ENCODE peak calls at places on chromosomes 13 and 19, in four cellular contexts. Q is GM12878, C is HL-60, R is K562. E is an unnamed sample.

GRCh38 chr13:105665284-105665683 is 870.2 kb downstream of the EFNB2 start:
- DNase-seq in C (no peak), Q (no peak), R (no peak), E (no peak)

GRCh38 chr13:23709521-23709920 is 139.3 kb downstream of the TNFRSF19 start:
- DNase-seq in C (no peak), Q (no peak), R (no peak), E (no peak)

GRCh38 chr19:5407356-5407755 is 47.9 kb upstream of the ZNRF4 start:
- DNase-seq in C (no peak), Q (no peak), R (peak), E (no peak)

GRCh38 chr13:110405597-110406450 is 98.7 kb downstream of the COL4A2 start:
- DNase-seq in C (no peak), Q (no peak), R (no peak), E (no peak)

GRCh38 chr13:81874681-81875661 is 1534.0 kb upstream of the SPRY2 start:
- DNase-seq in Q (no peak), R (no peak), C (no peak), E (no peak)

GRCh38 chr13:36872621-36873020 is 47.4 kb downstream of the SMAD9 start:
- DNase-seq in C (no peak), Q (no peak), R (no peak), E (no peak)

GRCh38 chr13:30983431-30983830 is 51.0 kb downstream of the TEX26 start:
- DNase-seq in R (no peak), C (no peak), Q (no peak), E (no peak)

GRCh38 chr13:95197548-95197947 is 103.7 kb downstream of the ABCC4 start:
- DNase-seq in C (no peak), Q (no peak), R (no peak), E (no peak)

GRCh38 chr19:41945135-41945766 is 13.9 kb downstream of the RABAC1 start:
- DNase-seq in C (no peak), R (no peak), Q (peak), E (peak)
- TF ChIP-seq SPI1 in C (peak), R (no peak), Q (peak), E (peak)

GRCh38 chr19:48396010-48396870 is 2.8 kb downstream of the GRIN2D start:
- DNase-seq in Q (no peak), R (peak), C (no peak), E (no peak)
- TF ChIP-seq SPI1 in Q (no peak), R (no peak), C (no peak), E (no peak)

GRCh38 chr13:41649659-41650058 is 192.3 kb downstream of the RGCC start:
- DNase-seq in R (peak), C (peak), Q (no peak), E (no peak)

GRCh38 chr13:41645313-41645712 is 188.0 kb downstream of the RGCC start:
- DNase-seq in Q (no peak), C (no peak), R (no peak), E (no peak)

GRCh38 chr13:41650706-41651105 is 193.4 kb downstream of the RGCC start:
- DNase-seq in Q (no peak), C (no peak), R (no peak), E (no peak)

GRCh38 chr13:41651413-41652068 is 194.2 kb downstream of the RGCC start:
- DNase-seq in R (no peak), C (peak), Q (no peak), E (no peak)

DNA sequence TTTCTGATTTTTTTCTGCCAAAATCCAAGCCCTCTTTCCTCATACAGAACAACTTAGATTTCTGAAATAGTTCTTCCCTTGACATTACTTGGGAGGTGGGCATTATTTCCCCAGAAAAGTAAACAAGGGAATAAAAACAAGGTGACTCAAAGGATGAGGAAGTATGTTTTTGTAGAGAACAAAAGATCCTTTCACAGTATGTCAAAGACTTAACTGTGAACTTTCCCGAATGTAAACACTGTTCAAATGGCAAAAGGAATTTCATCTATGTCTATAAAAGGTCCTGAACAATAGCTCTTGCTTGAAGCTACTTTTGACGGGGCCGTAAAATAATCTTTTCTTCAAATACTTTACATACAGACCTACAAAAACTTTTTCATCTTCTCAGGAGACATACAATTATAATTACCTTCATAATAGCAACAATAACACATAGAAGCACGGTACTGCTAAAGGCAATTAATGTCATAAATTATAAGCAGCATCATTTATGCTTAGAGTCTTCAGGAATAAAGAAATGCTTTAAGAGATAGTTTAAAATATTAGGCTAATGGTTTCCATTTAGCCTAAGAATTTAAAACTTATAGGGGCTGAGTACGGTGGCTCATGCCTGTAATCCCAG is 191.1 kb downstream of the RGCC start:
- DNase-seq in Q (no peak), R (no peak), C (no peak), E (no peak)
- TF ChIP-seq SPI1 in Q (no peak), R (no peak), C (no peak), E (no peak)

GRCh38 chr19:13022111-13022858 is 27.0 kb downstream of the NFIX start:
- DNase-seq in R (no peak), C (no peak), Q (no peak), E (no peak)
- TF ChIP-seq SPI1 in R (no peak), C (no peak), Q (no peak), E (no peak)